ENCODE peak calls at places on chromosomes 11 and 22, in six cellular contexts. M is PC-3, B is HCT116, U is MM.1S, R is neural progenitor cell, D is SK-N-SH. K is an unnamed sample.

GRCh38 chr11:18566406-18566805 is 22.1 kb downstream of the UEVLD start:
- DNase-seq in M (no peak), U (no peak), R (no peak), D (no peak), B (no peak), K (no peak)

GRCh38 chr11:574632-575323 is 1.5 kb upstream of the PHRF1 start:
- DNase-seq in M (no peak), D (no peak), B (no peak), U (no peak), R (no peak), K (peak)

GRCh38 chr11:27902981-27903624 is 202.8 kb upstream of the BDNF start:
- DNase-seq in U (no peak), D (no peak), B (no peak), M (peak), R (no peak), K (peak)

GRCh38 chr11:36142439-36142838 is 146.8 kb downstream of the COMMD9 start:
- DNase-seq in M (no peak), U (no peak), R (no peak), B (no peak), D (no peak), K (no peak)

GRCh38 chr11:11407065-11407737 is 54.2 kb upstream of the CSNK2A3 start:
- DNase-seq in R (no peak), M (no peak), U (no peak), D (peak), B (no peak), K (no peak)

GRCh38 chr22:40281717-40282116 is 64.6 kb upstream of the ADSL start:
- DNase-seq in D (no peak), U (no peak), R (no peak), B (no peak), M (no peak), K (no peak)

GRCh38 chr11:88538088-88538487 is 200.6 kb upstream of the CTSC start:
- DNase-seq in R (no peak), M (peak), B (no peak), U (no peak), D (no peak), K (peak)

GRCh38 chr22:39624501-39624821 is 53.9 kb downstream of the CACNA1I start:
- DNase-seq in U (no peak), R (no peak), B (no peak), D (no peak), M (no peak), K (peak)

GRCh38 chr11:120517390-120518315 is 6.1 kb downstream of the GRIK4 start:
- DNase-seq in R (no peak), U (no peak), B (no peak), M (no peak), D (no peak), K (no peak)

GRCh38 chr11:77115181-77115611 is 12.6 kb downstream of the OMP start:
- DNase-seq in D (no peak), B (no peak), M (peak), U (no peak), R (no peak), K (no peak)

GRCh38 chr22:20137671-20138416 is 6.2 kb downstream of the ZDHHC8 start:
- DNase-seq in U (no peak), R (no peak), B (no peak), M (no peak), D (no peak), K (no peak)

GRCh38 chr11:2150206-2150847 is 10.7 kb downstream of the INS start:
- DNase-seq in D (peak), B (peak), M (peak), R (peak), U (no peak), K (peak)

DNA sequence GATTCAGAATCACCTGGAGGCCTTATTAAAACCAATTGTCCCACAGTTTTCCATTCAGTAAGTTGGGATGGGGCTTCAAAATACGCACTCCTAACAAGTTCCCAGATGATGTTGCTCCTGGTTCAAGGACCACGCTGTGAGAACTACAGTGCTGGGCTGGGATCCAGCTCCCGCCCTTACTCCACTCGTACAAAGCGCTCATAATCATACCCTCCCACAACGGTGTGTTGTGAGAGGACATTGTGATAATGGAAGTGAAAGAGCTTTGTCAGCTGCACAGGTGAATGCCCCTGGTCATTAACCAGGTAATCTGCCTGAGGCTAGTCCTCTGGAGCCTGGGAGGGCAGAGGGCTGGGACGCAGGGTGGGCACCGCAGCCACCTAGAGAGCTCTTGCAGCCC is 1.3 kb upstream of the CD82 start:
- DNase-seq in D (no peak), M (no peak), B (no peak), U (peak), R (no peak), K (peak)
- H3K4me3 ChIP-seq in D (peak), M (peak), B (no peak), U (no peak), R (no peak), K (peak)

GRCh38 chr11:128589998-128590397 is 2.6 kb upstream of the ETS1 start:
- DNase-seq in D (no peak), R (no peak), M (no peak), B (no peak), U (no peak), K (no peak)

GRCh38 chr11:128586689-128587088 is 669 bp downstream of the ETS1 start:
- DNase-seq in M (no peak), D (no peak), R (no peak), B (no peak), U (no peak), K (no peak)

GRCh38 chr11:128585498-128586238 is 1.7 kb downstream of the ETS1 start:
- DNase-seq in R (peak), D (no peak), M (no peak), U (no peak), B (no peak), K (no peak)

GRCh38 chr11:128588086-128588485 is 728 bp upstream of the ETS1 start:
- DNase-seq in D (no peak), U (no peak), B (no peak), M (no peak), R (no peak), K (peak)

DNA sequence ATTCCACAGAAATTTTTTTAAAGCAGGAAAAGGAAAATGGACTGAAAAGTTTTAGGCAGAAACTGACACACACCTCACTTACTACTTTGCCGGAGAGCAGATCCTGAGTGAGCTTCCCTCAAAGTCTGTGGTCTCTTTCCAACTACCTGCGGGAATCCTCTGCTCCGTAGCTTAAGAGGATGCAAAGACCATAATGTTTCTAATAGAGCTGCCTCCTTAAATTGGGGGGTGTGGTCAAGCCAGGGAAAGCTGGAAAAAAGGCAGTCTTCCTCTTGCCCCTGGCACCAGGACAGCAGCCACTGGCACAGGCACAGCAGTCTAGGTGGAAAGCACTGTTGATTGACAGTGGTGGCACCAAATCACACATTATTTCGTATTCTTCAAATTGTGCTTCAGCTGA is at the start of gene ETS1:
- DNase-seq in R (peak), M (peak), U (no peak), B (no peak), D (no peak), K (no peak)
- TF ChIP-seq EZH2phosphoT487 in R (no peak), M (no peak), U (no peak), B (no peak), D (no peak), K (no peak)

GRCh38 chr11:61198391-61198790 is 4.9 kb upstream of the PGA3 start:
- DNase-seq in R (no peak), B (no peak), U (no peak), D (no peak), M (no peak), K (no peak)
- H3K9ac ChIP-seq in R (no peak), B (no peak), U (no peak), D (no peak), M (no peak), K (no peak)

DNA sequence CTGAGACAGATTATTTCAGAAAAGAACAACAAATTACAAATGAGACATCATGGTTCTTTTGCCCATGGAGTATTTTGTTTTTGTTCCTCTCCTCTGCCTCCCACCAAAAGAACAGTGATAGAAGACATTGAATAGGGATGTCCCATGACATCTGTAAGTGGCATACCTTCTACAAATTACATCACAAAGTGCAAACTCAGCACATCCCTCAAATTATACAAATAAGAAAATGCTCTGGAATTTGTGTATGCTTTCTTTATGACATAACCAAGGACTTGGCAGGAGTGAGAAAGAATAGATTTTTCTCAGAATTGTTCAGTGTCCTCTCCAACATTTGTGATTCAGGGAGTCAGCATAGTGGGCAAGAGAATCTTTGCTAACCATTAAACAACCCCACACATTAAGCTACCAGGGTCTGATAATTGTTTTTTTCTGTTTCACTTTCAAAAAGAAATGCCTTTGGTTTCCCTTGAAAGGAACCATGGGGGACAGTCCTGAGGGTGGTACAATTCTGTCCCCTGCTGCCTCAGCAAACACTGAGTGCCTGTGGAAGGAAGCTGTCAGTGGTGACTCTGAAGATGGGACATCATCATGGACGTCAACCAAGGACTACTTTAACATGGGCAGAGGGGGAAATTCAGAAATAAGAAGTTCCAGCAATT is 430.3 kb downstream of the AASDHPPT start:
- DNase-seq in M (no peak), B (no peak), U (peak), R (no peak), D (no peak), K (no peak)
- H3K4me3 ChIP-seq in M (no peak), B (no peak), U (no peak), R (no peak), D (no peak), K (no peak)

GRCh38 chr22:23384451-23384850 is 195.6 kb downstream of the IGLL1 start:
- DNase-seq in B (no peak), M (no peak), R (no peak), D (no peak), U (no peak), K (no peak)

GRCh38 chr22:23385301-23386244 is 194.5 kb downstream of the IGLL1 start:
- DNase-seq in U (peak), B (peak), R (peak), M (peak), D (peak), K (peak)

GRCh38 chr22:23382796-23383195 is 197.3 kb downstream of the IGLL1 start:
- DNase-seq in M (no peak), D (no peak), U (no peak), R (no peak), B (no peak), K (no peak)

GRCh38 chr22:23384899-23385298 is 195.2 kb downstream of the IGLL1 start:
- DNase-seq in U (no peak), B (no peak), D (no peak), R (no peak), M (no peak), K (no peak)

GRCh38 chr22:23383491-23384450 is 196.3 kb downstream of the IGLL1 start:
- DNase-seq in R (peak), M (no peak), U (no peak), D (peak), B (no peak), K (peak)
- TF ChIP-seq EZH2phosphoT487 in R (no peak), M (no peak), U (no peak), D (no peak), B (no peak), K (no peak)

GRCh38 chr11:6320411-6321207 is at the start of gene CAVIN3:
- DNase-seq in B (peak), U (no peak), M (peak), D (peak), R (peak), K (peak)
- H3K9ac ChIP-seq in B (peak), U (no peak), M (no peak), D (peak), R (peak), K (peak)

DNA sequence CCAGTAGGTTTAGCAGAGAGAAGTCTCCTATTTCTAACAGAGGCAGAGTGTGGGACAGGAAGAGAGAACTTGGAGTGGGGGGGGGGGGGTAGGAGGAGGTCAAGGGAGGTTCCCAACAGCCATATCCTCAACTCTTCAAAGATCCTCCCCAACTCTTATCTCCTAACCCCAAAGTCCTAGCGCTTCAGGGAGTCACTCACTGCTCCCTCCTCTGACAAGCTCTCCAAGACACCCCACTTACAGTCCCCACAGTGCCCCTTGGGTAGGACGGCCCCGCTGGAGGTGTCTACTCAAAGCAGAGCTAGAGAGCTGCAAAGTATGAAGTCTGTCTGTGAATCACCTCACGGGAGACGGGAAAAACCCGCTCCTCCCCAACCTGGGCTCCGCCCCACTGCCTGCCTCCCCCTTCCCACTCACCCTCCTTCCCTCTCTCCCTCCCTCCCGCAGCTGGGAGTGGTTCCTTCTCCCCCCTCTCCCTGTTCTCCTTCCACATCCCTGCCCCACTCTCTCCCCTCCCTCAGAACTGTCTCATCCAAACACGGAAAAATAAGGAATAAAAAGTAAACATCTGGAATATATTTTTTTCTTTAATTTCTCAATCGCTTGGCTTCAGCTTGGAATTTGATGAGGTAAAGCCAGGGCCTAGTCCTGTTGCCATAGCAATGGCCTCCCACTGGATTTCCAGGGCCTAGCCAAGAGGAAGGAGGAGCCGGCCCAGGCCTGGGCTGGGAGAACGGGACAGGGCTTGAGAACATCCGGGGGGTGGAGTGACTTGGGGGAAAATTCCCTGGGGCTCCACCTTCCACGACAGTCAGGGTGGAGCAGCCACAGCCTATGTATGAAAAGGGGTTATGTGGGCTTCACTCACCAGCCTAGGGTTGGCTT is 2.5 kb downstream of the TNKS1BP1 start:
- DNase-seq in D (peak), M (peak), B (peak), U (no peak), R (peak), K (peak)
- H3K4me3 ChIP-seq in D (peak), M (peak), B (peak), U (no peak), R (peak), K (peak)

DNA sequence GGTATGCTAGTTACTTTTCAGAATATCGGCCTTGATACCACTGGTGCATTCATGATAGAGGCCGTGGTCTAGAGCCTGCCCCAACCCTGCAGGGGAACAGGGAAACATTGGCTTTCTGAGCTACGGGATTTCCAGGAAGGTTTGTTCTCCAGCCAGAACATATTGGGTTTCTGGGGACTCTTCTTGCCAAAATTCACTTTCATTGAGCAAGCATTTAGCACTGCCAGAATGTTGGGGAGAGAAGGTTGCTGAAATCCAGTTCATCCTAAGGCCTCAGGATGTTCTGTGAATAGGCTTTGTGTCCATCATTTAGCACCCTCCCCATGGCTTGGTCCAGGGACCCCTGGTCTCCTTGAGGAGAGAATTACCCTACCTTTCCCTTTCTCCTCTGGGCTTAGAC is 36.7 kb downstream of the DRG1 start:
- DNase-seq in D (no peak), R (no peak), B (no peak), U (no peak), M (no peak), K (no peak)
- TF ChIP-seq EZH2phosphoT487 in D (no peak), R (no peak), B (no peak), U (no peak), M (no peak), K (no peak)

GRCh38 chr22:38088723-38089473 is 4.9 kb upstream of the SLC16A8 start:
- DNase-seq in D (peak), U (no peak), B (no peak), M (no peak), R (no peak), K (peak)
- H3K9ac ChIP-seq in D (no peak), U (no peak), B (no peak), M (no peak), R (no peak), K (peak)

DNA sequence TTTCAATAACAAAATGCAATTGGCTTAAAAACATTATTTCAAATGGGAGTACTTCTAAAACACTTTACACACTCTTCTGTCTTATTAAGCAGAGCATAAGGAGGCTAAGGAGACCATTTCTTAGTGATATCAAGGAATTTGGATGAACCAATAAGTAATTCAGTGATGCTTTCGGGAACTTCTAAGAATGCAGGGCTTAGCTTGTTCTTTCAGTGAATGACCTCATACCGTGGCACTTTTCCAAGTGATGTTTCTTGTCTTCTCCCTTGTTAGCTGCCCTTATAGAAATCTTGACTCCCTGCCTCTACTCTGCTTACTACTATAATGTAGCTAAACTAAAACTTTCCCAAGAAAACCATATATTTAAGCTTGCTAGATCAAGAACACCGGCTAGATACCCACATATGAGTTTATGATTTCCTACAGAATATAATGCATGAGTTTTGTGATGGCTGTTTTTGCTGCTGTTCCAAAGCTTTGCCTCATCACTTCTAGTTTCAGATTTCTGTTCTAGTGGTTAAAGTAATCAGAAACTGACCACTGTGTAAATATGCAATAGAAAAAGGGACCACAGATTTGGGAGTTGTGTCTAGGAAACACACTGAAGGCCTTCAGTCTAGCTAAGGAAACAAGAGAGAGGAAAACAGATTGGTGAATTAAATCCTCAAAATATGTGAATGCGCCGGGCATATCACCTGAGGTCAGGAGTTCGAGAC is 37.5 kb upstream of the STK33 start:
- DNase-seq in U (peak), M (peak), B (no peak), R (no peak), D (no peak), K (peak)
- H3K4me3 ChIP-seq in U (no peak), M (no peak), B (no peak), R (no peak), D (no peak), K (no peak)